ENCODE peak calls at places on chromosomes 7 and 10, in ten cellular contexts. One of them, this sample, is unnamed.

GRCh38 chr7:106178593-106179134 is 66.6 kb upstream of the SYPL1 start:
- DNase-seq in T-helper 17 cell: no peak
- DNase-seq in GM13976: no peak
- DNase-seq in testis: no peak
- DNase-seq in natural killer cell treated with Interleukin-12 subunit alpha and Interleukin-12 subunit beta and Interleukin-15 and Interleukin-18, amount 100 ng/mL, for 72 hours: no peak
- DNase-seq in T-cell: no peak
- DNase-seq in anterior cingulate cortex: no peak
- DNase-seq in CD8-positive, alpha-beta memory T cell: no peak
- DNase-seq in NAMALWA: no peak
- DNase-seq in iris pigment epithelial cell: peak; percentile 64
- DNase-seq in this sample: no peak

GRCh38 chr7:151321341-151321740 is 20.3 kb upstream of the NUB1 start:
- DNase-seq in T-helper 17 cell: no peak
- DNase-seq in GM13976: no peak
- DNase-seq in testis: no peak
- DNase-seq in natural killer cell treated with Interleukin-12 subunit alpha and Interleukin-12 subunit beta and Interleukin-15 and Interleukin-18, amount 100 ng/mL, for 72 hours: no peak
- DNase-seq in T-cell: no peak
- DNase-seq in anterior cingulate cortex: no peak
- DNase-seq in CD8-positive, alpha-beta memory T cell: no peak
- DNase-seq in NAMALWA: no peak
- DNase-seq in iris pigment epithelial cell: no peak
- DNase-seq in this sample: no peak

GRCh38 chr7:134331393-134331792 is 14.7 kb upstream of the SLC35B4 start:
- DNase-seq in T-helper 17 cell: no peak
- DNase-seq in GM13976: no peak
- DNase-seq in testis: no peak
- DNase-seq in natural killer cell treated with Interleukin-12 subunit alpha and Interleukin-12 subunit beta and Interleukin-15 and Interleukin-18, amount 100 ng/mL, for 72 hours: no peak
- DNase-seq in T-cell: no peak
- DNase-seq in anterior cingulate cortex: no peak
- DNase-seq in CD8-positive, alpha-beta memory T cell: no peak
- DNase-seq in NAMALWA: no peak
- DNase-seq in iris pigment epithelial cell: no peak
- DNase-seq in this sample: no peak

GRCh38 chr7:46996972-46997371 is 584.9 kb downstream of the TNS3 start:
- DNase-seq in T-helper 17 cell: no peak
- DNase-seq in GM13976: no peak
- DNase-seq in testis: no peak
- DNase-seq in natural killer cell treated with Interleukin-12 subunit alpha and Interleukin-12 subunit beta and Interleukin-15 and Interleukin-18, amount 100 ng/mL, for 72 hours: no peak
- DNase-seq in T-cell: no peak
- DNase-seq in anterior cingulate cortex: no peak
- DNase-seq in CD8-positive, alpha-beta memory T cell: no peak
- DNase-seq in NAMALWA: no peak
- DNase-seq in iris pigment epithelial cell: no peak
- DNase-seq in this sample: no peak

GRCh38 chr10:58666024-58666423 is 153.4 kb downstream of the BICC1 start:
- DNase-seq in T-helper 17 cell: no peak
- DNase-seq in GM13976: no peak
- DNase-seq in testis: no peak
- DNase-seq in natural killer cell treated with Interleukin-12 subunit alpha and Interleukin-12 subunit beta and Interleukin-15 and Interleukin-18, amount 100 ng/mL, for 72 hours: no peak
- DNase-seq in T-cell: no peak
- DNase-seq in anterior cingulate cortex: no peak
- DNase-seq in CD8-positive, alpha-beta memory T cell: peak; percentile 6
- DNase-seq in NAMALWA: no peak
- DNase-seq in iris pigment epithelial cell: peak; percentile 64
- DNase-seq in this sample: no peak

GRCh38 chr7:81618400-81619014 is 151.3 kb downstream of the HGF start:
- DNase-seq in T-helper 17 cell: no peak
- DNase-seq in GM13976: no peak
- DNase-seq in testis: no peak
- DNase-seq in natural killer cell treated with Interleukin-12 subunit alpha and Interleukin-12 subunit beta and Interleukin-15 and Interleukin-18, amount 100 ng/mL, for 72 hours: no peak
- DNase-seq in T-cell: no peak
- DNase-seq in anterior cingulate cortex: no peak
- DNase-seq in CD8-positive, alpha-beta memory T cell: no peak
- DNase-seq in NAMALWA: no peak
- DNase-seq in iris pigment epithelial cell: peak; percentile 98
- DNase-seq in this sample: no peak

GRCh38 chr7:143499743-143500348 is 22.2 kb downstream of the TAS2R41 start:
- DNase-seq in T-helper 17 cell: no peak
- DNase-seq in GM13976: no peak
- DNase-seq in testis: no peak
- DNase-seq in natural killer cell treated with Interleukin-12 subunit alpha and Interleukin-12 subunit beta and Interleukin-15 and Interleukin-18, amount 100 ng/mL, for 72 hours: no peak
- DNase-seq in T-cell: no peak
- DNase-seq in anterior cingulate cortex: no peak
- DNase-seq in CD8-positive, alpha-beta memory T cell: no peak
- DNase-seq in NAMALWA: no peak
- DNase-seq in iris pigment epithelial cell: peak; percentile 74
- DNase-seq in this sample: no peak

GRCh38 chr10:5665380-5666323 is 743 bp downstream of the ASB13 start:
- DNase-seq in T-helper 17 cell: no peak
- DNase-seq in GM13976: peak; percentile 47
- DNase-seq in testis: peak; percentile 60
- DNase-seq in natural killer cell treated with Interleukin-12 subunit alpha and Interleukin-12 subunit beta and Interleukin-15 and Interleukin-18, amount 100 ng/mL, for 72 hours: no peak
- DNase-seq in T-cell: no peak
- DNase-seq in anterior cingulate cortex: no peak
- DNase-seq in CD8-positive, alpha-beta memory T cell: no peak
- DNase-seq in NAMALWA: peak; percentile 56
- DNase-seq in iris pigment epithelial cell: peak; percentile 11
- DNase-seq in this sample: no peak

GRCh38 chr10:48289652-48290238 is 15.2 kb upstream of the FRMPD2 start:
- DNase-seq in T-helper 17 cell: peak; percentile 21
- DNase-seq in GM13976: peak; percentile 57
- DNase-seq in testis: peak; percentile 78
- DNase-seq in natural killer cell treated with Interleukin-12 subunit alpha and Interleukin-12 subunit beta and Interleukin-15 and Interleukin-18, amount 100 ng/mL, for 72 hours: no peak
- DNase-seq in T-cell: peak; percentile 28
- DNase-seq in anterior cingulate cortex: no peak
- DNase-seq in CD8-positive, alpha-beta memory T cell: peak; percentile 22
- DNase-seq in NAMALWA: peak; percentile 70
- DNase-seq in iris pigment epithelial cell: peak; percentile 44
- DNase-seq in this sample: peak; percentile 66

GRCh38 chr10:61629594-61629993 is 33.1 kb upstream of the CABCOCO1 start:
- DNase-seq in T-helper 17 cell: no peak
- DNase-seq in GM13976: no peak
- DNase-seq in testis: no peak
- DNase-seq in natural killer cell treated with Interleukin-12 subunit alpha and Interleukin-12 subunit beta and Interleukin-15 and Interleukin-18, amount 100 ng/mL, for 72 hours: no peak
- DNase-seq in T-cell: no peak
- DNase-seq in anterior cingulate cortex: no peak
- DNase-seq in CD8-positive, alpha-beta memory T cell: no peak
- DNase-seq in NAMALWA: no peak
- DNase-seq in iris pigment epithelial cell: no peak
- DNase-seq in this sample: no peak

GRCh38 chr10:106440767-106441166 is 723.7 kb downstream of the SORCS1 start:
- DNase-seq in T-helper 17 cell: no peak
- DNase-seq in GM13976: no peak
- DNase-seq in testis: no peak
- DNase-seq in natural killer cell treated with Interleukin-12 subunit alpha and Interleukin-12 subunit beta and Interleukin-15 and Interleukin-18, amount 100 ng/mL, for 72 hours: no peak
- DNase-seq in T-cell: no peak
- DNase-seq in anterior cingulate cortex: no peak
- DNase-seq in CD8-positive, alpha-beta memory T cell: no peak
- DNase-seq in NAMALWA: no peak
- DNase-seq in iris pigment epithelial cell: no peak
- DNase-seq in this sample: no peak

GRCh38 chr7:155674556-155674955 is 30.1 kb downstream of the RBM33 start:
- DNase-seq in T-helper 17 cell: no peak
- DNase-seq in GM13976: no peak
- DNase-seq in testis: no peak
- DNase-seq in natural killer cell treated with Interleukin-12 subunit alpha and Interleukin-12 subunit beta and Interleukin-15 and Interleukin-18, amount 100 ng/mL, for 72 hours: no peak
- DNase-seq in T-cell: no peak
- DNase-seq in anterior cingulate cortex: no peak
- DNase-seq in CD8-positive, alpha-beta memory T cell: no peak
- DNase-seq in NAMALWA: no peak
- DNase-seq in iris pigment epithelial cell: peak; percentile 14
- DNase-seq in this sample: no peak

GRCh38 chr10:4847580-4848020 is 21.6 kb downstream of the AKR1E2 start:
- DNase-seq in T-helper 17 cell: no peak
- DNase-seq in GM13976: no peak
- DNase-seq in testis: no peak
- DNase-seq in natural killer cell treated with Interleukin-12 subunit alpha and Interleukin-12 subunit beta and Interleukin-15 and Interleukin-18, amount 100 ng/mL, for 72 hours: no peak
- DNase-seq in T-cell: no peak
- DNase-seq in anterior cingulate cortex: no peak
- DNase-seq in CD8-positive, alpha-beta memory T cell: no peak
- DNase-seq in NAMALWA: no peak
- DNase-seq in iris pigment epithelial cell: peak; percentile 88
- DNase-seq in this sample: no peak

GRCh38 chr10:2619472-2619871 is 447.9 kb upstream of the PFKP start:
- DNase-seq in T-helper 17 cell: no peak
- DNase-seq in GM13976: no peak
- DNase-seq in testis: no peak
- DNase-seq in natural killer cell treated with Interleukin-12 subunit alpha and Interleukin-12 subunit beta and Interleukin-15 and Interleukin-18, amount 100 ng/mL, for 72 hours: no peak
- DNase-seq in T-cell: no peak
- DNase-seq in anterior cingulate cortex: no peak
- DNase-seq in CD8-positive, alpha-beta memory T cell: no peak
- DNase-seq in NAMALWA: peak; percentile 49
- DNase-seq in iris pigment epithelial cell: no peak
- DNase-seq in this sample: no peak

GRCh38 chr7:99229234-99229633 is 21.3 kb upstream of the KPNA7 start:
- DNase-seq in T-helper 17 cell: no peak
- DNase-seq in GM13976: no peak
- DNase-seq in testis: no peak
- DNase-seq in natural killer cell treated with Interleukin-12 subunit alpha and Interleukin-12 subunit beta and Interleukin-15 and Interleukin-18, amount 100 ng/mL, for 72 hours: no peak
- DNase-seq in T-cell: no peak
- DNase-seq in anterior cingulate cortex: no peak
- DNase-seq in CD8-positive, alpha-beta memory T cell: no peak
- DNase-seq in NAMALWA: no peak
- DNase-seq in iris pigment epithelial cell: no peak
- DNase-seq in this sample: no peak

GRCh38 chr10:120517196-120517595 is 60.2 kb downstream of the PLPP4 start:
- DNase-seq in T-helper 17 cell: no peak
- DNase-seq in GM13976: no peak
- DNase-seq in testis: no peak
- DNase-seq in natural killer cell treated with Interleukin-12 subunit alpha and Interleukin-12 subunit beta and Interleukin-15 and Interleukin-18, amount 100 ng/mL, for 72 hours: no peak
- DNase-seq in T-cell: no peak
- DNase-seq in anterior cingulate cortex: no peak
- DNase-seq in CD8-positive, alpha-beta memory T cell: no peak
- DNase-seq in NAMALWA: no peak
- DNase-seq in iris pigment epithelial cell: no peak
- DNase-seq in this sample: no peak

GRCh38 chr10:11276475-11276990 is 258.9 kb downstream of the CELF2 start:
- DNase-seq in T-helper 17 cell: no peak
- DNase-seq in GM13976: no peak
- DNase-seq in testis: no peak
- DNase-seq in natural killer cell treated with Interleukin-12 subunit alpha and Interleukin-12 subunit beta and Interleukin-15 and Interleukin-18, amount 100 ng/mL, for 72 hours: no peak
- DNase-seq in T-cell: no peak
- DNase-seq in anterior cingulate cortex: no peak
- DNase-seq in CD8-positive, alpha-beta memory T cell: no peak
- DNase-seq in NAMALWA: no peak
- DNase-seq in iris pigment epithelial cell: no peak
- DNase-seq in this sample: no peak

GRCh38 chr7:127928852-127929251 is 102.4 kb downstream of the LRRC4 start:
- DNase-seq in T-helper 17 cell: no peak
- DNase-seq in GM13976: no peak
- DNase-seq in testis: no peak
- DNase-seq in natural killer cell treated with Interleukin-12 subunit alpha and Interleukin-12 subunit beta and Interleukin-15 and Interleukin-18, amount 100 ng/mL, for 72 hours: no peak
- DNase-seq in T-cell: no peak
- DNase-seq in anterior cingulate cortex: no peak
- DNase-seq in CD8-positive, alpha-beta memory T cell: no peak
- DNase-seq in NAMALWA: no peak
- DNase-seq in iris pigment epithelial cell: no peak
- DNase-seq in this sample: no peak

GRCh38 chr7:38318803-38319416 is 45.5 kb upstream of the TARP start:
- DNase-seq in T-helper 17 cell: no peak
- DNase-seq in GM13976: peak; percentile 67
- DNase-seq in testis: peak; percentile 38
- DNase-seq in natural killer cell treated with Interleukin-12 subunit alpha and Interleukin-12 subunit beta and Interleukin-15 and Interleukin-18, amount 100 ng/mL, for 72 hours: no peak
- DNase-seq in T-cell: no peak
- DNase-seq in anterior cingulate cortex: no peak
- DNase-seq in CD8-positive, alpha-beta memory T cell: no peak
- DNase-seq in NAMALWA: peak; percentile 82
- DNase-seq in iris pigment epithelial cell: peak; percentile 79
- DNase-seq in this sample: no peak

GRCh38 chr10:32417906-32418547 is 27.9 kb upstream of the CCDC7 start:
- DNase-seq in T-helper 17 cell: no peak
- DNase-seq in GM13976: no peak
- DNase-seq in testis: peak; percentile 67
- DNase-seq in natural killer cell treated with Interleukin-12 subunit alpha and Interleukin-12 subunit beta and Interleukin-15 and Interleukin-18, amount 100 ng/mL, for 72 hours: no peak
- DNase-seq in T-cell: no peak
- DNase-seq in anterior cingulate cortex: peak; percentile 15
- DNase-seq in CD8-positive, alpha-beta memory T cell: no peak
- DNase-seq in NAMALWA: no peak
- DNase-seq in iris pigment epithelial cell: peak; percentile 89
- DNase-seq in this sample: no peak

GRCh38 chr7:140238778-140239652 is 62.2 kb upstream of the KDM7A start:
- DNase-seq in T-helper 17 cell: no peak
- DNase-seq in GM13976: no peak
- DNase-seq in testis: no peak
- DNase-seq in natural killer cell treated with Interleukin-12 subunit alpha and Interleukin-12 subunit beta and Interleukin-15 and Interleukin-18, amount 100 ng/mL, for 72 hours: no peak
- DNase-seq in T-cell: no peak
- DNase-seq in anterior cingulate cortex: no peak
- DNase-seq in CD8-positive, alpha-beta memory T cell: no peak
- DNase-seq in NAMALWA: no peak
- DNase-seq in iris pigment epithelial cell: no peak
- DNase-seq in this sample: peak; percentile 91

This sample was measured in left colon.